ENCODE peak calls at places on chromosomes 16 and 17, in five cellular contexts. P, E, V, T and G are unnamed samples. For H3K4me1 and H3K9me3, the result is how much of the 10 kb centered on the place peaks cover.

GRCh38 chr17:66807182-66807581 is 27.7 kb upstream of the CACNG5 start:
- DNase-seq in P (no peak), E (no peak), V (no peak), T (no peak), G (no peak)

GRCh38 chr16:69865701-69866100 is 85.4 kb upstream of the CLEC18A start:
- DNase-seq in P (peak), E (no peak), V (no peak), T (peak), G (no peak)

GRCh38 chr17:73663614-73664013 is 19.4 kb upstream of the SDK2 start:
- DNase-seq in P (no peak), E (no peak), V (no peak), T (peak), G (no peak)

GRCh38 chr17:43940630-43941029 is 1.6 kb downstream of the PPY start:
- DNase-seq in P (peak), E (peak), V (no peak), T (peak), G (no peak)

GRCh38 chr16:86455116-86455515 is 55.2 kb upstream of the FOXF1 start:
- DNase-seq in P (peak), E (no peak), V (no peak), T (no peak), G (no peak)

GRCh38 chr17:57553525-57553924 is 191.6 kb downstream of the CCDC182 start:
- DNase-seq in P (peak), E (no peak), V (no peak), T (no peak), G (no peak)

GRCh38 chr17:62627219-62627903 is at the start of gene MRC2:
- DNase-seq in P (peak), E (peak), V (no peak), T (peak), G (peak)

GRCh38 chr16:86198201-86199118 is 299.5 kb downstream of the IRF8 start:
- DNase-seq in P (no peak), E (no peak), V (no peak), T (peak), G (no peak)

GRCh38 chr16:54287018-54287757 is 601 bp upstream of the IRX3 start:
- DNase-seq in P (no peak), E (no peak), V (no peak), T (no peak), G (no peak)

GRCh38 chr17:76275382-76276068 is 10.4 kb downstream of the UBALD2 start:
- DNase-seq in P (no peak), E (no peak), V (no peak), T (no peak), G (peak)

GRCh38 chr16:84397090-84397489 is 28.8 kb downstream of the ATP2C2 start:
- DNase-seq in P (no peak), E (no peak), V (no peak), T (no peak), G (no peak)

GRCh38 chr16:8194795-8195194 is 395.5 kb downstream of the TMEM114 start:
- DNase-seq in P (no peak), E (no peak), V (no peak), T (peak), G (no peak)

GRCh38 chr17:56608941-56609340 is 15.4 kb downstream of the NOG start:
- DNase-seq in P (no peak), E (no peak), V (no peak), T (no peak), G (no peak)

GRCh38 chr16:58418601-58419000 is 26.3 kb downstream of the GINS3 start:
- DNase-seq in P (peak), E (peak), V (no peak), T (no peak), G (peak)

GRCh38 chr17:37179893-37180292 is 195.9 kb upstream of the C17orf78 start:
- DNase-seq in P (peak), E (peak), V (no peak), T (no peak), G (no peak)

GRCh38 chr16:383326-384020 is 1.7 kb upstream of the PGAP6 start:
- DNase-seq in P (no peak), E (peak), V (peak), T (peak), G (no peak)

GRCh38 chr16:53944026-53944425 is 240.1 kb downstream of the FTO start:
- DNase-seq in P (no peak), E (no peak), V (no peak), T (no peak), G (no peak)

GRCh38 chr17:68399638-68400403 is 57.5 kb downstream of the WIPI1 start:
- DNase-seq in P (peak), E (peak), V (no peak), T (no peak), G (no peak)

GRCh38 chr17:21463204-21463661 is 87.1 kb downstream of the KCNJ12 start:
- DNase-seq in P (no peak), E (no peak), V (no peak), T (no peak), G (no peak)

GRCh38 chr16:85781685-85782370 is 17.5 kb downstream of the EMC8 start:
- DNase-seq in P (peak), E (no peak), V (no peak), T (no peak), G (peak)

GRCh38 chr16:57578521-57579360 is 36.3 kb downstream of the ADGRG5 start:
- DNase-seq in P (no peak), E (no peak), V (no peak), T (no peak), G (no peak)

GRCh38 chr16:10558746-10559641 is 21.4 kb downstream of the EMP2 start:
- DNase-seq in P (peak), E (peak), V (no peak), T (no peak), G (peak)

GRCh38 chr16:87273471-87274030 is 43.6 kb downstream of the C16orf95 start:
- DNase-seq in P (no peak), E (no peak), V (no peak), T (no peak), G (no peak)

GRCh38 chr17:6066183-6066948 is 3.8 kb upstream of the WSCD1 start:
- DNase-seq in P (no peak), E (no peak), V (no peak), T (no peak), G (no peak)

GRCh38 chr17:4365628-4366311 is 705 bp downstream of the UBE2G1 start:
- DNase-seq in P (peak), E (peak), V (no peak), T (peak), G (peak)

GRCh38 chr16:80174416-80174815 is 366.4 kb upstream of the DYNLRB2 start:
- DNase-seq in P (peak), E (no peak), V (no peak), T (no peak), G (no peak)

GRCh38 chr16:15576960-15577958 is 65.7 kb downstream of the MARF1 start:
- DNase-seq in P (no peak), E (no peak), V (no peak), T (no peak), G (no peak)

GRCh38 chr17:79012563-79013134 is 3.1 kb upstream of the CANT1 start:
- DNase-seq in P (no peak), E (no peak), V (no peak), T (no peak), G (no peak)

GRCh38 chr17:4673169-4673568 is 30.8 kb downstream of the PELP1 start:
- DNase-seq in P (no peak), E (no peak), V (no peak), T (no peak), G (no peak)

GRCh38 chr17:35809855-35810461 is 674 bp downstream of the TAF15 start:
- DNase-seq in P (no peak), E (peak), V (no peak), T (no peak), G (no peak)

GRCh38 chr17:79788989-79789942 is 7.6 kb downstream of the CBX8 start:
- DNase-seq in P (no peak), E (no peak), V (no peak), T (peak), G (peak)

GRCh38 chr17:75853410-75853809 is 1.7 kb downstream of the WBP2 start:
- DNase-seq in P (no peak), E (peak), V (no peak), T (no peak), G (no peak)

GRCh38 chr17:42917236-42917603 is 16.6 kb downstream of the G6PC1 start:
- DNase-seq in P (no peak), E (peak), V (no peak), T (no peak), G (no peak)

GRCh38 chr16:61007694-61008093 is 1028.5 kb downstream of the CDH8 start:
- DNase-seq in P (no peak), E (no peak), V (no peak), T (no peak), G (no peak)

GRCh38 chr17:72603346-72604242 is 482.8 kb downstream of the SOX9 start:
- DNase-seq in P (peak), E (no peak), V (no peak), T (no peak), G (no peak)

GRCh38 chr16:3032624-3033023 is 4.1 kb downstream of the BICDL2 start:
- DNase-seq in P (no peak), E (no peak), V (peak), T (no peak), G (no peak)

GRCh38 chr17:1695365-1695764 is 10.7 kb upstream of the PRPF8 start:
- DNase-seq in P (no peak), E (no peak), V (peak), T (no peak), G (no peak)

GRCh38 chr17:28049071-28049470 is 6.6 kb downstream of the NLK start:
- DNase-seq in P (no peak), E (no peak), V (no peak), T (no peak), G (no peak)
- H3K4me1 ChIP-seq in P (half or more), E (under half), V (under half), T (half or more), G (under half)

GRCh38 chr16:47465919-47466630 is 4.9 kb downstream of the PHKB start:
- DNase-seq in P (no peak), E (no peak), V (no peak), T (no peak), G (no peak)
- H3K9me3 ChIP-seq in P (under half), E (under half), V (under half), T (under half), G (under half)

DNA sequence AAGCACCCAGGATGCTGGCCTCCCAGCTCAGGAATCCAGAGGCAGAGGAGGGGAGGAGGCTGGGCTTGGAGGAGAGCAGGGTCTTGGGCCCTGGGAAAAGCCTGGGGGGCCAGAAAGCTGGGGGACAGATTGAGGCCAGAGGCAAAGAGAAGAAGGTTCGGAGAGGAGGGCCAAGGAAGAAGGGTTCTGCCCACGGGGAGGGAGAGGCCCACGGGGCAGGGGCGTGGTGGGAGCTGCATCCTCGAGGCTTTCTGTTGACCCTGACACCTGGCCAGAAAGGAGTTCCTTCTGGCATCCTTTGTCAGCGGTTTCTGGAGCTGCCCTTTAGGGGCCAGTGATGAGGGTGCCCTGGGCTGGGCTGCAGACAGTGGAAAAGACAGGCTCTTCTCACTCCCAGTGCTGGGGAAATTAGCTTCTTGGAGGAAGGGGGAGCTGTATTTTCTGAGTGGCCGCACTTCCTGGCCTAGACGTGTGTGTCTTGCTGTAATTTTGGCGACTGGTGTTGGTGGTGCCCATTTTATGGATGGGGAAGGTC is 308.7 kb downstream of the SEC14L1 start:
- DNase-seq in P (no peak), E (no peak), V (no peak), T (no peak), G (no peak)
- H3K4me1 ChIP-seq in P (under half), E (under half), V (half or more), T (under half), G (under half)

DNA sequence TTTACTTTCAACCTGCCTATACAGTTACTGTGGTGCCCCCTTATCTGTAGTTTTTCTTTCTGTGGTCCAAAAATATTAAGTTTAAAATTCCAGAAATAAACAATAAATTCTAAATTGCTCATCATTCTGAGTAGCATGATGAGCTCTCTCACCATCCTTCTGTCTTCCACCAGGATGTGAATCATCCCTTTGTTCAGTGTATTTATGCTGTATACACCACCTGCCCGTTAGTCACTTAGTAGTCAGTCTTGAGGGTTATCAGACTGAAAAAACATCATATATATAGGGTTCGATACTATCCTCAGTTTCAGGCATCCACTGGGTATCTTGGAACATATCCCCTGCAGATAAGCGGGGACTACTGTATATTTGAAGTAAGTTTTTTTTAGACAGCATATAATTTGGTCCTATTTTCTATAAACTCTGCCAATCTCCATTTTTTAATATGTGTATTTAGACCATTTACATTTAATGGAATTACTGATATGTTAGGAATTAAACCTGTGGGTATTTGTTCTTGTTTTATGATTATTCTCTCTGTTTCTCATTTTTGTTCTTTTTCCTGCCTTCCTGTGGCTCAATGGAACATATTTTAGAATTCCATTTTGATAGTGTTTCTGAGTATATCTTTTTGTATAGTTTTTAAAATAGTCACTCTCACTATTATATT is 31.0 kb downstream of the TBX21 start:
- DNase-seq in P (no peak), E (no peak), V (no peak), T (no peak), G (no peak)
- H3K9me3 ChIP-seq in P (under half), E (under half), V (under half), T (under half), G (under half)

GRCh38 chr17:39767147-39767546 is 29.4 kb downstream of the GRB7 start:
- DNase-seq in P (no peak), E (no peak), V (no peak), T (no peak), G (no peak)
- H3K4me1 ChIP-seq in P (under half), E (under half), V (half or more), T (under half), G (under half)

DNA sequence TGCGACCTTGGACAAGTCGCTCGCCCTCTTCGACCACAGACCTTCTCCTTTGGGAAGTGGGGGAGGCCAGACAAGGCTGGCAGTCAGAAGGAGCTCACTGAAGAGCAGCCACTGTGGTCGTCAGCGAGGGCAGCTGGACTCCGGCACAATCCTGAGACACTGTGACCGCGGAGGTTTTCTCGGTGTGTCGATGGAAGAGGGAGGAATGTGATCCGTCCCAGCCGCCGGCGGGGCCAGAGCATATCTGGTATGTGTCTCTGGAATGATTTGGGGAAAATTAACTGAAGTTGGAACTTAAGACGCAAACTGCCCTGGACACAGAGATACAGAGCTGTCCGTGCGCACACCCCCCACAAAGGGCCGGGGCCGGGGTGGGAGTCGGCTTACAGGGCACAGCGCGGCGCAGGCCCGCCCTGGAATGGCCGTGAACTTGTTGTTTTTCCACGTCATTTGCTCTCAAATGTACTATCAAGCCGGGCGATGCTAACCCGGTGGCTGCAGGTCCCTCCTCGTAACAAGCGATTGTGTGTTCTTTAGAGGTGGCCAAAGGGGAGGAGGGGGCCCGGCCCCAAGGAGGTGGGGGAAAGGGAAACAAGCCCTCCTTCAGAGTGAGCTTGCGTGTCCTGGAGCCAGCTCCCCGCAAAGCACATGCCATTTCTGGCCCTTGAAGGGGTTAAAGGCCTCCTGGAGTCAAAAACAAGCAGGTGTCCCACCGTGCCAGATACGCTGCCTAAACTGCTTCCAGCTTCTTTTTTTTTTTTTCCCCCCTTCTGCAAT is 412 bp upstream of the WFIKKN2 start:
- DNase-seq in P (peak), E (no peak), V (no peak), T (peak), G (no peak)
- H3K9me3 ChIP-seq in P (under half), E (under half), V (under half), T (under half), G (under half)

GRCh38 chr17:17034028-17034427 is 8.2 kb upstream of the MPRIP start:
- DNase-seq in P (no peak), E (no peak), V (no peak), T (no peak), G (no peak)

GRCh38 chr17:17029938-17030337 is 12.3 kb upstream of the MPRIP start:
- DNase-seq in P (no peak), E (no peak), V (no peak), T (peak), G (no peak)

GRCh38 chr17:17030515-17031211 is 11.6 kb upstream of the MPRIP start:
- DNase-seq in P (no peak), E (no peak), V (no peak), T (no peak), G (no peak)

GRCh38 chr17:17033466-17033865 is 8.8 kb upstream of the MPRIP start:
- DNase-seq in P (no peak), E (no peak), V (no peak), T (no peak), G (no peak)

GRCh38 chr17:17032131-17032692 is 10.0 kb upstream of the MPRIP start:
- DNase-seq in P (peak), E (peak), V (no peak), T (peak), G (peak)
- H3K4me1 ChIP-seq in P (under half), E (under half), V (under half), T (under half), G (under half)